ENCODE peak calls at places on chromosomes 4 and X, in six cellular contexts. G is activated CD4-positive, alpha-beta T cell treated with anti-CD3 and anti-CD28 coated beads for 4 hours; W is progenitor cell of endocrine pancreas; M is EL; B is lung microvascular endothelial cell; V is GM23338. P is an unnamed sample.

GRCh38 chrX:41336447-41336846 is 2.5 kb downstream of the DDX3X start:
- DNase-seq in V (no peak), G (no peak), W (no peak), M (no peak), B (no peak), P (no peak)

GRCh38 chrX:63784902-63785692 is at the start of gene ARHGEF9:
- DNase-seq in B (peak; percentile 1), M (peak; percentile 28), V (peak; percentile 76), G (no peak), W (peak; percentile 37), P (peak; percentile 78)

GRCh38 chr4:77308843-77309242 is 151.8 kb downstream of the CCNG2 start:
- DNase-seq in B (peak; percentile 13), W (no peak), G (no peak), M (peak; percentile 17), V (peak; percentile 74), P (peak; percentile 75)

GRCh38 chrX:1592128-1592862 is 891 bp downstream of the AKAP17A start:
- DNase-seq in V (peak; percentile 52), B (peak; percentile 19), G (no peak), M (peak; percentile 26), W (no peak), P (peak; percentile 77)

GRCh38 chrX:120015145-120016067 is 62.1 kb downstream of the RHOXF2B start:
- DNase-seq in G (no peak), V (peak; percentile 52), W (no peak), M (no peak), B (no peak), P (peak; percentile 68)

GRCh38 chr4:108224628-108225053 is 55.9 kb upstream of the LEF1 start:
- DNase-seq in B (peak; percentile 11), V (no peak), M (peak; percentile 25), G (no peak), W (no peak), P (no peak)

GRCh38 chr4:106284227-106284626 is 31.8 kb downstream of the TBCK start:
- DNase-seq in G (no peak), W (no peak), V (no peak), B (no peak), M (no peak), P (no peak)

GRCh38 chrX:153627675-153628111 is 19.3 kb upstream of the DUSP9 start:
- DNase-seq in M (no peak), V (no peak), W (no peak), B (no peak), G (no peak), P (peak; percentile 39)

GRCh38 chr4:81723044-81723884 is 251.6 kb upstream of the RASGEF1B start:
- DNase-seq in M (no peak), W (no peak), G (no peak), B (no peak), V (no peak), P (no peak)

GRCh38 chrX:109448539-109448938 is 33.3 kb downstream of the GUCY2F start:
- DNase-seq in W (no peak), B (no peak), M (no peak), G (no peak), V (no peak), P (no peak)

GRCh38 chr4:118751634-118752293 is 66.6 kb downstream of the METTL14 start:
- DNase-seq in V (no peak), M (peak; percentile 72), G (no peak), W (no peak), B (no peak), P (no peak)

GRCh38 chr4:173852775-173853174 is 322.7 kb upstream of the HAND2 start:
- DNase-seq in G (no peak), B (no peak), M (no peak), V (no peak), W (no peak), P (no peak)

GRCh38 chr4:176042195-176042594 is 23.4 kb upstream of the WDR17 start:
- DNase-seq in B (no peak), G (no peak), M (no peak), V (no peak), W (no peak), P (no peak)

GRCh38 chr4:176883681-176884418 is 91.1 kb upstream of the VEGFC start:
- DNase-seq in B (no peak), G (no peak), V (no peak), M (peak; percentile 90), W (no peak), P (no peak)

GRCh38 chrX:152450076-152450475 is 1.0 kb downstream of the GABRA3 start:
- DNase-seq in G (no peak), M (no peak), W (no peak), V (peak; percentile 15), B (no peak), P (no peak)

GRCh38 chrX:29496636-29497180 is 718.7 kb upstream of the MAGEB2 start:
- DNase-seq in W (no peak), M (no peak), G (no peak), V (no peak), B (no peak), P (no peak)

GRCh38 chr4:151197258-151197657 is 79.7 kb upstream of the PRSS48 start:
- DNase-seq in M (no peak), G (no peak), V (no peak), B (no peak), W (no peak), P (no peak)

GRCh38 chr4:41638806-41639205 is 100.8 kb downstream of the LIMCH1 start:
- DNase-seq in V (no peak), M (no peak), B (no peak), W (no peak), G (no peak), P (no peak)

GRCh38 chrX:28552322-28552721 is 34.9 kb upstream of the IL1RAPL1 start:
- DNase-seq in V (no peak), W (no peak), G (no peak), B (no peak), M (no peak), P (no peak)